ENCODE peak calls at places on chromosomes 5 and 9, in five cellular contexts. Q is SK-N-SH, B is HepG2, V is GM12878, T is K562. I is an unnamed sample.

GRCh38 chr9:124818431-124819281 is 34.6 kb upstream of the WDR38 start:
- DNase-seq in B (peak), Q (peak), V (no peak), T (peak), I (peak)

GRCh38 chr5:84086517-84086916 is 298.2 kb downstream of the EDIL3 start:
- DNase-seq in T (no peak), V (no peak), Q (no peak), B (no peak), I (no peak)

GRCh38 chr5:88480766-88481499 is 212.3 kb upstream of the TMEM161B start:
- DNase-seq in Q (no peak), V (no peak), T (no peak), B (no peak), I (no peak)

GRCh38 chr9:12699529-12699928 is 6.3 kb downstream of the TYRP1 start:
- DNase-seq in V (no peak), B (no peak), T (no peak), Q (no peak), I (no peak)

GRCh38 chr5:64292611-64293215 is 127.1 kb downstream of the RNF180 start:
- DNase-seq in B (no peak), Q (no peak), V (no peak), T (no peak), I (no peak)

GRCh38 chr5:14476791-14477435 is 104.7 kb upstream of the OTULINL start:
- DNase-seq in B (no peak), V (no peak), T (no peak), Q (no peak), I (no peak)

GRCh38 chr5:150815010-150815409 is 31.3 kb upstream of the IRGM start:
- DNase-seq in T (no peak), V (no peak), B (no peak), Q (no peak), I (no peak)

GRCh38 chr9:22005083-22005699 is 3.9 kb downstream of the CDKN2B start:
- DNase-seq in T (no peak), Q (peak), V (no peak), B (no peak), I (no peak)

GRCh38 chr5:9523090-9523813 is 22.6 kb downstream of the SEMA5A start:
- DNase-seq in T (no peak), B (no peak), V (no peak), Q (no peak), I (no peak)

GRCh38 chr9:131804826-131805225 is 65.0 kb upstream of the RAPGEF1 start:
- DNase-seq in V (no peak), Q (no peak), B (no peak), T (no peak), I (no peak)

GRCh38 chr5:139951296-139951924 is 91.7 kb downstream of the NRG2 start:
- DNase-seq in B (no peak), T (no peak), Q (no peak), V (no peak), I (no peak)

GRCh38 chr9:112233769-112234168 is 58.7 kb upstream of the SUSD1 start:
- DNase-seq in Q (no peak), B (peak), T (no peak), V (no peak), I (no peak)

GRCh38 chr5:67047180-67047579 is 149.4 kb downstream of the CD180 start:
- DNase-seq in T (no peak), V (no peak), Q (peak), B (no peak), I (no peak)

GRCh38 chr5:120539471-120539870 is 75.4 kb downstream of the PRR16 start:
- DNase-seq in V (no peak), B (no peak), Q (no peak), T (no peak), I (no peak)

GRCh38 chr9:71096431-71097108 is 24.9 kb downstream of the TRPM3 start:
- DNase-seq in B (peak), T (no peak), Q (no peak), V (no peak), I (no peak)

GRCh38 chr5:19903611-19904010 is 84.4 kb downstream of the CDH18 start:
- DNase-seq in B (no peak), T (no peak), V (no peak), Q (no peak), I (no peak)

GRCh38 chr5:54524082-54524481 is 6.5 kb downstream of the SNX18 start:
- DNase-seq in B (no peak), Q (no peak), V (no peak), T (no peak), I (no peak)

GRCh38 chr5:28110756-28111155 is 1072.4 kb upstream of the CDH9 start:
- DNase-seq in B (no peak), V (no peak), T (no peak), Q (no peak), I (no peak)

GRCh38 chr5:126023894-126024575 is 399.2 kb upstream of the GRAMD2B start:
- DNase-seq in T (no peak), Q (no peak), B (no peak), V (no peak), I (no peak)

GRCh38 chr9:27473135-27473534 is 51.0 kb upstream of the IFNK start:
- DNase-seq in T (peak), V (no peak), B (no peak), Q (peak), I (no peak)

GRCh38 chr9:96486351-96487029 is 36.5 kb downstream of the HABP4 start:
- DNase-seq in V (no peak), Q (peak), B (no peak), T (no peak), I (no peak)

GRCh38 chr9:115213777-115214428 is 95.9 kb upstream of the TNC start:
- DNase-seq in B (no peak), T (no peak), V (no peak), Q (peak), I (no peak)

GRCh38 chr5:164296603-164297080 is 791.2 kb downstream of the MAT2B start:
- DNase-seq in T (no peak), Q (no peak), V (no peak), B (no peak), I (no peak)

GRCh38 chr9:125472926-125473701 is 211.5 kb downstream of the GAPVD1 start:
- DNase-seq in V (no peak), Q (peak), B (peak), T (peak), I (no peak)

GRCh38 chr5:93221-93980 is 1.4 kb downstream of the PLEKHG4B start:
- DNase-seq in Q (no peak), T (no peak), V (no peak), B (no peak), I (no peak)

GRCh38 chr5:1378866-1379659 is 34.2 kb upstream of the CLPTM1L start:
- DNase-seq in Q (no peak), T (no peak), V (no peak), B (no peak), I (no peak)

GRCh38 chr9:88998911-88999310 is 7.6 kb downstream of the S1PR3 start:
- DNase-seq in Q (no peak), B (no peak), V (no peak), T (no peak), I (no peak)

GRCh38 chr9:128995791-128996190 is 32.3 kb downstream of the SH3GLB2 start:
- DNase-seq in Q (no peak), V (no peak), T (no peak), B (no peak), I (no peak)
- TF ChIP-seq ZBTB33 in Q (no peak), V (no peak), T (no peak), B (no peak), I (no peak)

GRCh38 chr9:94642526-94642925 is 3.2 kb upstream of the FBP1 start:
- DNase-seq in V (no peak), B (no peak), Q (no peak), T (no peak), I (no peak)

GRCh38 chr9:94639996-94640376 is 668 bp upstream of the FBP1 start:
- DNase-seq in T (no peak), Q (no peak), V (no peak), B (no peak), I (no peak)

GRCh38 chr9:94643176-94643575 is 3.9 kb upstream of the FBP1 start:
- DNase-seq in V (no peak), B (no peak), T (no peak), Q (no peak), I (no peak)

GRCh38 chr9:94638335-94639044 is 828 bp downstream of the FBP1 start:
- DNase-seq in T (no peak), Q (no peak), V (no peak), B (no peak), I (no peak)

DNA sequence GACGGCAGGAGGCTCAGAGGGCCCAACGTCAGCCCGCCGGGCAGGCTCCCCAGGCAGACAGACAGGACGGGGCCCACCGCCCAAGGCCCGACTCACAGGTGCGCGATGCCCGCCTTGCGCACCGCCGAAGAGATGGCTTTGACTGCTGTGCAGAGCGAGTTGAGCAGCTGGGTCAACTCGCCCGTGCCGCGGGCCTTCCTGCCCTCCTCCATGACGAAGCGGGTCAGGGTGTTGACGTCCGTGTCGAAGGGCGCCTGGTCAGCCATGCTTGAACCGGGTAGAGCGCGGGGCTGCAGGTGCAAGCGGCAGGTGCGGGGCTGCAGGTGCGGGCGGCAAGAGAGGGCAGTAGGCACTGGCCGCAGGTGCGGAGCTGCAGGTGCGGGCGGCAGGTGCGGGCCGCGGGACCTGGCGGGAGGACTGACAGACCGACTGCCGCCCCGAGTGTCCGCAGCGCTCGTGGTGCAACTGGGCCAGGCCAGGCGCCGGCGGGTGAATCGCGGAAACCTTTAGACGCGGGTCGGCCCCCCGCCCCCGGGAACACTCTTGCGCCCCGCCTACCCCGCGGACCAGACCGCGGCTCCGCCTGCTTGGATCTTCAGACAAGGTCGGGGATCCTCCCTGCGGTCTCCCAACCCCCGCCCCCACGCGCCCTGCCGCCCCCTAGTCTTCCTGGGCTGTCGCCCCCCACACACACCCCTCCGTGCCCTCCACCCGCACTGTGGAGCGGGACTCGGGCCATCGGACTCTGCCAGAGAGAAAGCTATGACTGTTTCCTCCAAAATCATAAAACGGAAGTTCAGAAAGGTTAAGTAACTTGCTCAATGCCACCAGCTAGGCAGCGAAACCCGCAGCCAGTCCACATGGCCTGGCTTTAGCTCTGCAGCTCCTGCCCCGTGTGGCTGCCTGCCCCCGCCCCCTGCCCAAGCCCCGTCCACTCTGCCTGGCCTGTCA is at the start of gene FBP1:
- DNase-seq in B (no peak), V (no peak), T (peak), Q (no peak), I (no peak)
- TF ChIP-seq REST in B (no peak), V (no peak), T (no peak), Q (no peak), I (no peak)

GRCh38 chr5:4661326-4661725 is 478.8 kb upstream of the ADAMTS16 start:
- DNase-seq in Q (no peak), T (no peak), B (no peak), V (no peak), I (no peak)
- TF ChIP-seq ZBTB33 in Q (no peak), T (no peak), B (no peak), V (no peak), I (no peak)

GRCh38 chr9:17470449-17470848 is 108.4 kb upstream of the SH3GL2 start:
- DNase-seq in T (no peak), B (no peak), V (no peak), Q (no peak), I (no peak)

GRCh38 chr9:17472126-17472525 is 106.7 kb upstream of the SH3GL2 start:
- DNase-seq in B (no peak), Q (no peak), V (no peak), T (no peak), I (no peak)

DNA sequence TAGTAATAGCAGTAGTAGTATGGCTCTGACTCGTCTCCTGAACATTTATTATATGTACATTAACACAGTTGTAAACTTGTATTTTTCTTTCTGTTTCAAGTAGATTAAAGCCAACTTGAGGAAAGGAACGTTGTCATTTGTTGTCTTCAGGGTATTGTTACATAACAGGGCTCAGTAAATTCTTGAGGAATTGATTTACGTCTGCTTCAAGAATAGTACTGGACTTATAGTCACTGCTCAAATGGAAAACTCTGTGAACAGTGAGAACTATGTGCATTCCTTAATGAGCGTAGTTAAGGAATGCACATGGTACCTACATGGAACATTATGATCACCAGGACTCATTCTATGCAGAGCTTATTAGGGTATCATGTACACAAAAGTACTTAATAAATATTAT is 108.9 kb upstream of the SH3GL2 start:
- DNase-seq in Q (no peak), T (no peak), B (no peak), V (no peak), I (no peak)
- TF ChIP-seq REST in Q (no peak), T (no peak), B (no peak), V (no peak), I (no peak)

GRCh38 chr9:16282216-16282615 is 588.3 kb downstream of the BNC2 start:
- DNase-seq in T (no peak), Q (no peak), V (no peak), B (no peak), I (no peak)
- TF ChIP-seq ZBTB33 in T (no peak), Q (no peak), V (no peak), B (no peak), I (no peak)

DNA sequence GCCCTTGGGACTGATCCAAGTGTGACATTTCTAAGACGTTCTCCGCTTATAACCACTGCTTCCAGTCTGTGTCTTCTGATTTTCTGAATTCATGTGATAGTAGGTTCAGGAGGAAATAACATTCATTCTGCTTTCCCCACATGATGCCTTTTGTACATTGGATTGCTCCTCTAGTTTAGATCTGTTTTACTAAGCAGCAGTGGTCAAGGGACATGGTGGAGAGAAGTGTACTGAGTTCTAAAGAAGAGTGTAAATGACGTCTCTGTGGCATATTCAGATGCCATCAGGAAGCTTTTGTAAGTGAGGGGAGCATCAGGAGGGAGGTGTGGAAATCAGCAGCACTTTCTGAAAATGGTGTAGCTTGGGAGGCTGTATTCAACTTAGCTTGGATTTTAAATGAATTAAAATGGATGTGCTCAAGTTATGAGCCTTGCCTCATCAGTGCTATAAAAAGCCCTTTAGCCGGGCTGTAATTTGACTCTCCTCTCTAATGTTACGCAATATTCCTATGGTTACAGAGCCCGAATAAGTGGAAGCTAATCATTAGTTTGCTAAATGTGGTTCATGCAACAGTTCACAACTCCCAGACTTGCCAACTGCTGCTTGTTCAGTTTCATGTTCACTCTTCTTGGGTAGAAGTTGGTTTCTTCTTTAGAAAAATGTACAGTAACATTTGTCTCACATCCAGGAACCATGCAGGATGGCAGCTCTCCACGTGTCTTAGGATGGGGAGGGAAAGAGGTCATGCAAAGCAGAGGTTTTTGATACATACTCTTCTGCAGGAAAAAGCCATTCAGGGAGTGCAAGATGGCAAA is 281.3 kb downstream of the ARHGAP26 start:
- DNase-seq in V (no peak), Q (no peak), B (peak), T (no peak), I (no peak)
- TF ChIP-seq REST in V (no peak), Q (no peak), B (no peak), T (no peak), I (no peak)

GRCh38 chr9:5427005-5427404 is 10.7 kb downstream of the PLGRKT start:
- DNase-seq in B (no peak), V (no peak), Q (no peak), T (no peak), I (no peak)
- TF ChIP-seq ZBTB33 in B (no peak), V (no peak), Q (no peak), T (no peak), I (no peak)

I was measured in HCT116.